ENCODE peak calls at places on chromosomes 16 and 17, in six cellular contexts. I, K, B, W, G and P are unnamed samples.
A peak's percentile ranks its signal among the peaks of the same experiment; 100 is the strongest.

GRCh38 chr16:23432176-23433128 is 20.5 kb downstream of the COG7 start:
- DNase-seq in G (peak; percentile 37), K (no peak), I (peak; percentile 20), B (no peak), W (no peak), P (no peak)

GRCh38 chr16:86930001-86930400 is 351.7 kb downstream of the FOXL1 start:
- DNase-seq in I (no peak), W (no peak), K (no peak), B (no peak), G (no peak), P (no peak)

GRCh38 chr16:4176794-4177438 is 60.7 kb upstream of the ADCY9 start:
- DNase-seq in W (peak; percentile 30), G (peak; percentile 73), I (peak; percentile 63), K (no peak), B (no peak), P (peak; percentile 83)

GRCh38 chr16:70394853-70395252 is 44.0 kb downstream of the ST3GAL2 start:
- DNase-seq in K (no peak), B (no peak), I (no peak), W (no peak), G (no peak), P (no peak)

GRCh38 chr17:38417210-38417951 is 10.9 kb upstream of the ARHGAP23 start:
- DNase-seq in G (no peak), W (no peak), K (no peak), B (no peak), I (no peak), P (peak; percentile 26)

GRCh38 chr17:67942810-67943209 is 53.5 kb downstream of the C17orf58 start:
- DNase-seq in G (peak; percentile 8), B (no peak), K (no peak), I (peak; percentile 32), W (no peak), P (no peak)

GRCh38 chr17:47279062-47279801 is 25.6 kb downstream of the ITGB3 start:
- DNase-seq in K (peak; percentile 30), W (peak; percentile 61), I (peak; percentile 24), B (peak; percentile 60), G (peak; percentile 97), P (peak; percentile 81)

GRCh38 chr16:63217011-63217410 is 1180.8 kb upstream of the CDH8 start:
- DNase-seq in K (no peak), G (no peak), B (no peak), W (no peak), I (no peak), P (no peak)

GRCh38 chr17:46832945-46833839 is 14.7 kb upstream of the WNT3 start:
- DNase-seq in B (no peak), W (no peak), K (peak; percentile 79), G (peak; percentile 87), I (no peak), P (peak; percentile 78)

GRCh38 chr17:79043931-79044320 is 20.0 kb downstream of the C1QTNF1 start:
- DNase-seq in W (no peak), I (no peak), K (no peak), G (no peak), B (no peak), P (no peak)

GRCh38 chr16:24035127-24035842 is 199.5 kb downstream of the PRKCB start:
- DNase-seq in G (no peak), W (no peak), B (no peak), I (no peak), K (no peak), P (no peak)

GRCh38 chr17:32111141-32111771 is 31.0 kb upstream of the RHOT1 start:
- DNase-seq in W (no peak), B (peak; percentile 46), G (peak; percentile 68), K (peak; percentile 40), I (peak; percentile 68), P (no peak)

DNA sequence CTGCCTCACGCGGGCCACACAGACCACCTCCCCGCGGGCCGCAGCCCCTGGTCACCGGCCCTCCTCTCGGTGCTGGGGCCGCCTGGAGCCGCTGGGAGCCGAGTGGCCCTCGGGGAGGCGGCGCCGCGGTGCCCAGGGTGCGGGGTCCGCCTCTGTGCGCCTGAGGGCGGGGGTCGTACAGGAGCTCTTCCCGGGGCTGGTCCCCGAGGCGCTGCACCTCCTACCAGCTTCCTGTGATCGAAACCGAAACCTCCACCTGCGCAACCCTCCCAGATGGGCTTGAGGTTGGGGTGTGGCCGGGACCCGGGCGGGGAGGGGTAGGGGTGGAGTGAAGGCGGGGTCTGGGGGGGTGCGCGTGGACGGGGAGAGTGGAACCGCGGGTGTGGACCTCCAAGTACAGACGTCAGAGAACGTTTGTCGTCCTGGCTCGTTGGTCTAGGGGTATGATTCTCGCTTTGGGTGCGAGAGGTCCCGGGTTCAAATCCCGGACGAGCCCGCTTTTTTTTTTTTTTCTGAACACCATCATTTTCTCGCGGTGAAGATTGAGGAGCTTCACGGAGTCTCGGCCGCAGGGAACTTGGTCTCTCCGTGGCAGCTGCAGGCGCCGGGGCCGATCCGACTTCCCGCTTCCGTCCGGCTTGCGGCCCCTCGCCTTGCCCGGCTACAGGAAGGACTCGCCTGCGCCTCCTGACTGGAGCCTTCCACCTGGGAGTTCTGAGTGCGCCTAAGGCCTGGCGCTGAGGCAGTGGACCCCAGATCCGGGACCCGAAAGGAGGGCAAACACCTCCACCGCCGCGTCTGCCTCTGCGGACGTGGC is 23.9 kb downstream of the ZNF213 start:
- DNase-seq in W (peak; percentile 94), B (peak; percentile 76), K (peak; percentile 93), I (peak; percentile 94), G (peak; percentile 83), P (peak; percentile 88)
- TF ChIP-seq POLR2A in W (no peak), B (no peak), K (peak; percentile 67), I (peak; percentile 6), G (peak; percentile 43), P (no peak)

DNA sequence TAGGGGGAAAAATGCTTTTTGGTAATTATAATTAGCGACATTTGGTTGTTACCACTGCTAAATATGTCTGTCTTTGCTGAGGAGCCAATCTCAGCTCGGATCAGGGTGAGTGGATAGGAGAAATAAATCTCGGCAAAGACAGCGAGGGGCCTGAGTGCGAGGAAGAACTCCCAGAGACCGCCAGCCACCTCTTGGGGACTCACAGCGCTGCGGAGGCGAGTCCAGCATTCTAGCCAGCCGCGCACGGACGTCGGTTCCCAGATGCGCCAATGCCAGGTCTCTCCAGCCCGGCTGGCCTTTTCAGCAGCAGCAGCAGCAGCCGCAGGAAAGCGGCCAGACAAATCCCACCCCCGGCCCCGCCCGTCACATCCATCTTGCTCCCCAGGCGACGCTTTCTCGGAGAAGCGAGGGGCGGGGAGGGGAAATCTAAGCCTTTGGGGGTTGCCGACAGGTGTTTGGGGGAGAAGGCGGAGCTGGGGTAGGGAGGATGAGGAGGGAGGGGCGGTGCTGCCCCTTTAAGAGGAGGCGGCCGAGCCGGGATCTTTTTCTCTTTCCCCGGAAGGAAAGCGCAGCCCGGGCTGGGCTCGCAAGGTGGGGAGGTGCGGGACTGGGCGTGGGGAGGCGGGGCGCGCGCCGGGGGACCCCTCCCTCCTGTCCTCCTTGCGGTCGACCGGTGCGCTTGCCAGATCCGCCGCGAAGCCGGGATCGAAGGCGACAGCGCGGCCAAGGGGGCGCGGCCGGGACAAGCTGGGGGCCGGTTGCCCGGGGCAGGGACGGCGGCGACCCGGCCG is at the start of gene ITGA3:
- DNase-seq in W (peak; percentile 57), G (peak; percentile 85), K (peak; percentile 89), B (peak; percentile 39), I (peak; percentile 96), P (peak; percentile 89)
- TF ChIP-seq POLR2A in W (no peak), G (peak; percentile 73), K (no peak), B (no peak), I (peak; percentile 95), P (peak; percentile 95)

GRCh38 chr16:81558444-81559175 is 114.0 kb downstream of the CMIP start:
- DNase-seq in B (no peak), W (no peak), G (no peak), I (peak; percentile 82), K (peak; percentile 94), P (no peak)

GRCh38 chr16:81555660-81556059 is 111.1 kb downstream of the CMIP start:
- DNase-seq in W (no peak), B (no peak), G (no peak), I (no peak), K (no peak), P (no peak)

GRCh38 chr16:81556715-81557284 is 112.2 kb downstream of the CMIP start:
- DNase-seq in K (no peak), I (no peak), B (no peak), G (no peak), W (no peak), P (no peak)

GRCh38 chr16:81560979-81561657 is 116.5 kb downstream of the CMIP start:
- DNase-seq in W (no peak), K (no peak), I (no peak), B (no peak), G (peak; percentile 44), P (peak; percentile 37)

DNA sequence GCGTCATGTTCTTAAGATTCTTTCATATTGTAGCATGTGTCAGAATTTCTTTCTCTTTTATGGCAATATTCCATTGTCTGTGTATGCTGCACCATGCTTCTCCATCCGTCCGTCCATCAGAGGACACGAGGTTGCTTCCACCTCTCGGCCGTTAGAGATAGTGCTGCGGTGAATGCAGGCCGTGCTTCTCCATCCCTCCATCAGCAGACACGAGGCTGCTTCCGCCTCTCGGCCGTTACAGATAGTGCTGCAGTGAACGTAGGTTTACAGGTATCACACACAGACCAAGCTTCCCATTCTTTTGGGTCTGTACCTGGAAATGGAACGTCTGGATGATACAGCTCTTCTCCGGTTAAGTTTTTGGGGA is 113.5 kb downstream of the CMIP start:
- DNase-seq in K (no peak), B (no peak), W (no peak), I (no peak), G (no peak), P (no peak)
- TF ChIP-seq POLR2A in K (no peak), B (no peak), W (no peak), I (no peak), G (no peak), P (no peak)

GRCh38 chr17:60076811-60077210 is 1.9 kb downstream of the HEATR6 start:
- DNase-seq in G (no peak), I (no peak), W (no peak), B (no peak), K (no peak), P (no peak)

GRCh38 chr17:60077226-60077625 is 1.5 kb downstream of the HEATR6 start:
- DNase-seq in W (no peak), I (no peak), B (no peak), G (no peak), K (no peak), P (no peak)

GRCh38 chr17:60075981-60076380 is 2.7 kb downstream of the HEATR6 start:
- DNase-seq in K (no peak), I (no peak), G (no peak), B (no peak), W (no peak), P (no peak)

GRCh38 chr17:60079401-60079861 is 710 bp upstream of the HEATR6 start:
- DNase-seq in W (no peak), B (no peak), K (no peak), I (peak; percentile 57), G (no peak), P (no peak)

DNA sequence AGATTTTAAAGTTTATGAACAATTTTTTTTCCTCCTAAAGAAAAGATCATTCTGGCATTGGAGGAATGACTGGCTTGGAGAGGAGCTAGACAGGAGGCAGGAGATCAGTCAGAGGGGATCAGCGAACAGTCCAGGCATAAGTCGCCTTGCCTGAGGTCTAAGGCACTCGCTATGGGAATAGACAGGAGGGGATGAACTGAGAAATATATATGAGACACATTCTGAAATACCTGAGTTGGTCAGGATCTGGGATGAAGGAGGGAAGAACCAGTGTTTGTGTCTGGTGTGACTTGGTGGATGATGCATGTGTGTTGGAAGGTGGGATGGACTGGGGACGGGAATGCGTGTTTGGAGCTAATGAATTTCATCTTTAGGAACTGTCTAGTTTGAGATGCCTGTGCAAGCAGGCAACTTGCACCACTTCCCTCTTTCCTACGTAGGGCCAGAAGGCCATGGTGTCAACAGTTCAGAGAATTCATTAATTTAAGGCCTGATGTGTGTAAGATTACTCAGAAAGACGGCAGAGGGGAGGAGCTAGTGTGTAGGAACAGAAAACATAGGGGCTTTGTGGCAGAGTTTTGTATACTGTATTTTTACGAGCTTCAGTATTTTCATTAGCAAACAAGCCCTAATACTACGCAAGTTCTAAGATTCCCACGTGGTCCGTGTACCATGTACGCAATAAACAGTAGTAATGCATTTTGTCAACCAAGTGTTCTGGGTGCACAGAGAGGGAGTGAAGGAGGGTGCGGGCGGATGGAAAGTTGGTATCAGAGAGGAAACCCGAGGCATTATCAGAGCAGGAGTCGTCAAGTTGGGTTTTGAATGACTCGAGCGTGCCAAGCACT is 825 bp downstream of the HEATR6 start:
- DNase-seq in I (no peak), W (no peak), G (no peak), K (no peak), B (no peak), P (no peak)
- TF ChIP-seq POLR2A in I (no peak), W (no peak), G (no peak), K (no peak), B (no peak), P (no peak)